ENCODE peak calls at places on chromosomes 16 and 17, in five cellular contexts. G, P, Z, U and X are unnamed samples.

GRCh38 chr16:11757671-11758545 is 15.3 kb upstream of the TXNDC11 start:
- DNase-seq in P (peak), U (no peak), G (peak), Z (no peak), X (peak)

GRCh38 chr17:8793649-8794048 is 5.5 kb downstream of the MFSD6L start:
- DNase-seq in P (no peak), U (no peak), Z (no peak), G (no peak), X (no peak)

GRCh38 chr17:66764559-66764958 is 70.4 kb upstream of the CACNG5 start:
- DNase-seq in Z (no peak), U (no peak), G (no peak), P (no peak), X (no peak)

GRCh38 chr17:67491009-67491677 is 114.1 kb downstream of the PITPNC1 start:
- DNase-seq in G (peak), Z (no peak), U (no peak), P (peak), X (no peak)

GRCh38 chr16:71383054-71383773 is 24.7 kb downstream of the CALB2 start:
- DNase-seq in Z (no peak), U (no peak), G (no peak), P (no peak), X (no peak)

GRCh38 chr17:62790554-62790953 is 17.6 kb downstream of the MARCHF10 start:
- DNase-seq in G (no peak), U (no peak), Z (no peak), P (no peak), X (no peak)

GRCh38 chr17:64202683-64203430 is 60.2 kb downstream of the TEX2 start:
- DNase-seq in G (peak), P (no peak), U (no peak), Z (no peak), X (no peak)

GRCh38 chr16:85333744-85334640 is 221.7 kb upstream of the CIBAR2 start:
- DNase-seq in Z (no peak), P (no peak), U (no peak), G (no peak), X (no peak)

GRCh38 chr16:79561729-79562128 is 38.8 kb downstream of the MAF start:
- DNase-seq in P (no peak), Z (no peak), G (no peak), U (no peak), X (no peak)

GRCh38 chr16:22369221-22369811 is 5.1 kb downstream of the CDR2 start:
- DNase-seq in U (no peak), G (peak), Z (no peak), P (no peak), X (no peak)

GRCh38 chr17:3675886-3676285 is 7.3 kb downstream of the EMC6 start:
- DNase-seq in G (no peak), U (no peak), P (no peak), Z (no peak), X (no peak)

GRCh38 chr16:81651758-81652718 is 127.1 kb upstream of the PLCG2 start:
- DNase-seq in G (no peak), U (no peak), Z (no peak), P (no peak), X (no peak)

GRCh38 chr17:20999841-21000532 is 42.8 kb downstream of the USP22 start:
- DNase-seq in U (no peak), G (no peak), Z (no peak), P (no peak), X (no peak)
- TF ChIP-seq SUZ12 in U (no peak), G (no peak), Z (no peak), P (no peak), X (no peak)

DNA sequence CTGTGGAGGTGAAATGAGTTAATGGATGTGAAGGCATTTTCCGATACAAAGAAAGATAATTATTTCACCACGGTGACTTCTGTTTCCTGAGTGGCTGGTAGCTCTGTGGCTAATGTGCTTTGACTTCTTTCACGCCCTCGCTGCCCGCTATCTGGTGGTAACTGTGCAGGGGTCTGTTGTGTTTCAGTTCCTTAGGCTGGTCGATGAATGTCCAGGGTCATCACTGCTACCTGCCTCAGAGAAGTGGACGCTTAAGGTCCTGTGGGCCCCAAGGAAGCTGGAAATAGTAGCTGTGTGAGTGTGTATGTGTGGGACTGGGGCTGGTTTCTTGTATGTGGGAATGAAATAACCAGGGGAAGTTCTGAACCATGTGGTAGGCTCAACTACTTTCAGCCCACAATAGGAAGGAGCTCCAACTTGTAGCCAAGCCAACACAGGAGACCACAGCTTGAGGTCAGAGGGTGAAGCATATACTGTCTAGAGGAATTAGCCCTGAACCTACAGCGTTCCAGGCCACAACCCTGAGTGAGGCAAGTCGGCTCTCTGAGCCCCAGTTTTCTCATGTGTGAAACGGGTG is 15.9 kb upstream of the CCL5 start:
- DNase-seq in Z (no peak), G (no peak), P (no peak), U (no peak), X (no peak)
- TF ChIP-seq SUZ12 in Z (no peak), G (no peak), P (no peak), U (no peak), X (no peak)

GRCh38 chr16:27193300-27193990 is 9.9 kb upstream of the KDM8 start:
- DNase-seq in P (no peak), U (no peak), Z (no peak), G (no peak), X (no peak)

GRCh38 chr16:27195068-27195741 is 8.1 kb upstream of the KDM8 start:
- DNase-seq in U (no peak), Z (no peak), G (no peak), P (no peak), X (no peak)

GRCh38 chr16:27198451-27199234 is 4.7 kb upstream of the KDM8 start:
- DNase-seq in G (no peak), P (no peak), Z (no peak), U (no peak), X (no peak)

GRCh38 chr16:27197004-27197403 is 6.3 kb upstream of the KDM8 start:
- DNase-seq in U (no peak), Z (no peak), G (no peak), P (no peak), X (no peak)

GRCh38 chr16:27195941-27196595 is 7.3 kb upstream of the KDM8 start:
- DNase-seq in Z (no peak), U (no peak), G (no peak), P (no peak), X (no peak)
- TF ChIP-seq SUZ12 in Z (no peak), U (no peak), G (no peak), P (no peak), X (no peak)

GRCh38 chr17:58637011-58637570 is 54.8 kb downstream of the TEX14 start:
- DNase-seq in Z (no peak), U (no peak), G (no peak), P (no peak), X (no peak)

GRCh38 chr17:58640202-58640601 is 51.6 kb downstream of the TEX14 start:
- DNase-seq in P (no peak), Z (no peak), U (no peak), G (no peak), X (no peak)

GRCh38 chr17:58643147-58643546 is 48.7 kb downstream of the TEX14 start:
- DNase-seq in Z (no peak), G (no peak), U (no peak), P (no peak), X (no peak)

GRCh38 chr17:58639681-58640080 is 52.2 kb downstream of the TEX14 start:
- DNase-seq in P (no peak), U (no peak), G (no peak), Z (no peak), X (no peak)

DNA sequence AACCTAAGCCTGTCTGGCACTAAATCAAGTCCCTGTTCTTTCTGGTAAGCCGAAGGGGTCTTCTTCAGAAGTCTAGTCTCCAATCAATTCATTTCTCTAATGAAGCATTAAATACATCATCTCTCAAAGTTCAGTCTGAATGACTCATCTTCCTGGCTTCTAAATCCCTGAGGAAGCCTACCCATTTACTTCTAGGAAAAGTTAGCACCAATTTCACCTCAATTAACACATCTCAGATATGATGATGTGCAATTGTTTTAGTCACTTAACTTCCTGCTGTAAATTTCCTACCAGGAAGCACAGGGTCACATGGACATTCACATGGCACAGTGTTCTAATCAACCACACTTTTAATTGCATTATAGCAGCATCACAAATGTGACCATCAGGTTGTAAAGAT is 49.9 kb downstream of the TEX14 start:
- DNase-seq in Z (no peak), P (no peak), G (no peak), U (no peak), X (no peak)
- TF ChIP-seq SUZ12 in Z (no peak), P (no peak), G (no peak), U (no peak), X (no peak)

DNA sequence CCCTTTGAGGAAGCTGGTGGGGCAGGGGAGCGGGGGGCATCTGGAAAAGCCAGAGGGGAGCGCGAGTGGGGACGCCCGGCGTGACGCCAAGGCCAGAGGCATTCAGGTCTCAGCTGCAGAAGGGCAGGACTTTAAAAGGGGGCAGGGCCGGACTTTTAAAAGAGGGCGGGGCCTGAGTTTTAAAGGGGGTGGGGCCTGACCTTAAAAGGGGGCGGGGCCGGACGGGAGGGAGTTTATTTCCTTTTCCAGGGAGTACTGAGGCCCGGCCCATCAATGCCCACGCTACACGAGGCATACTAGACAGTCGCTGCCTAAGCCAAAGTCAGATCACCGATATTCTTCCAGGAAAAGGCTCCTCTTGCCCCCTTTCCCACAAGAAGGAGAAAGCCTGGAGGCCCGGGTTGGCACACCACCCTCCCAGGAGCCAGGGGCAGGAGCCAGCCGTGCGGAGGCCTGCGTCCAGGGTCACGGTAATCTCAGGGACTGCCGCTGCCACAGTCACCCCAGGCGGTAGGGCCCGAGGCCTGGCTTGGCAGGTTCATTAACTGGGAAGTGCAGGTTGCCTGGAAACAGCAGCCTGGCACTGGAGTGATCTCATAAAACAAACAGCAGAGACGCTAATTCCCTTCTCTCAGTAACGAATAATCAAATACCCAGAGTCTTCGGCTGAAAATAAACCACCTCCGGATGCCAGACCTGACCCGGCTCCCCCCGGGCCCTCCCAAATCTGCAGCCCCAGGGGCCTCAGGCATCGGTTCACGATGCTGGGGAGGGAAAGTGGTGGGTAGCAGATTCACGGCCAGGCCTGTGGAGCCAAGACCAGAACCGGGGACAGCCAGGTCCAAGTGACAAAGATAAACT is 90.7 kb downstream of the TIMM22 start:
- DNase-seq in G (no peak), U (no peak), Z (no peak), P (peak), X (no peak)
- TF ChIP-seq SUZ12 in G (no peak), U (no peak), Z (no peak), P (no peak), X (no peak)